ENCODE peak calls at places on chromosomes 3 and 15, in five cellular contexts. S is cardiac septum, R is heart left ventricle, B is lung, T is right lobe of liver. V is an unnamed sample.

GRCh38 chr3:48564022-48564421 is 441 bp upstream of the UCN2 start:
- DNase-seq in S (no peak), R (no peak), B (peak; percentile 58), T (no peak), V (no peak)

GRCh38 chr15:43150171-43150929 is 17.0 kb downstream of the TMEM62 start:
- DNase-seq in S (no peak), R (no peak), B (no peak), T (no peak), V (no peak)

GRCh38 chr15:59528965-59529402 is 82.6 kb upstream of the GCNT3 start:
- DNase-seq in S (peak; percentile 89), R (peak; percentile 79), B (peak; percentile 88), T (peak; percentile 83), V (peak; percentile 79)

GRCh38 chr3:42864321-42864950 is 11.2 kb downstream of the CYP8B1 start:
- DNase-seq in S (no peak), R (no peak), B (no peak), T (no peak), V (peak; percentile 59)

GRCh38 chr3:197854596-197855343 is 63.7 kb downstream of the LRCH3 start:
- DNase-seq in S (no peak), R (no peak), B (no peak), T (no peak), V (no peak)

GRCh38 chr3:186361612-186362408 is at the start of gene DGKG:
- DNase-seq in S (peak; percentile 92), R (peak; percentile 77), B (peak; percentile 51), T (peak; percentile 61), V (peak; percentile 81)

GRCh38 chr3:53030864-53031445 is 14.9 kb downstream of the SFMBT1 start:
- DNase-seq in S (no peak), R (no peak), B (no peak), T (no peak), V (no peak)

GRCh38 chr3:86147119-86147518 is 843.8 kb downstream of the VGLL3 start:
- DNase-seq in S (no peak), R (no peak), B (no peak), T (no peak), V (no peak)

GRCh38 chr3:8709801-8710524 is 23.6 kb upstream of the CAV3 start:
- DNase-seq in S (no peak), R (no peak), B (no peak), T (no peak), V (no peak)

GRCh38 chr3:47666118-47666517 is 87.5 kb upstream of the CSPG5 start:
- DNase-seq in S (no peak), R (no peak), B (no peak), T (no peak), V (no peak)

GRCh38 chr3:72899349-72899765 is 11.5 kb downstream of the GXYLT2 start:
- DNase-seq in S (no peak), R (no peak), B (no peak), T (no peak), V (no peak)

GRCh38 chr15:31438601-31439265 is 112.1 kb downstream of the KLF13 start:
- DNase-seq in S (no peak), R (no peak), B (peak; percentile 83), T (no peak), V (no peak)

GRCh38 chr3:45943207-45943846 is at the start of gene CXCR6:
- DNase-seq in S (peak; percentile 33), R (no peak), B (no peak), T (no peak), V (no peak)

GRCh38 chr15:29671308-29671981 is 150.8 kb downstream of the TJP1 start:
- DNase-seq in S (no peak), R (no peak), B (no peak), T (no peak), V (no peak)

GRCh38 chr3:138007898-138008297 is 2.1 kb upstream of the CLDN18 start:
- DNase-seq in S (no peak), R (no peak), B (no peak), T (no peak), V (no peak)

GRCh38 chr3:177842302-177842701 is 645.0 kb upstream of the TBL1XR1 start:
- DNase-seq in S (no peak), R (no peak), B (no peak), T (no peak), V (no peak)

GRCh38 chr15:60077581-60078359 is 73.7 kb downstream of the FOXB1 start:
- DNase-seq in S (no peak), R (no peak), B (no peak), T (no peak), V (no peak)